ENCODE peak calls at places on chromosome X, in ten cellular contexts. O is GM23338; V is CD8-positive, alpha-beta memory T cell; E is cardiac muscle cell; F is tibial nerve; W is uterus; U is upper lobe of right lung; B is ascending aorta; N is Caco-2; T is right lobe of liver. G is an unnamed sample.

GRCh38 chrX:110409925-110410324 is 51.3 kb downstream of the RTL9 start:
- DNase-seq in V (no peak), E (no peak), W (no peak), T (no peak), O (no peak), N (no peak), U (no peak), F (no peak), B (no peak), G (no peak)

GRCh38 chrX:134761788-134762187 is 103.5 kb upstream of the PLAC1 start:
- DNase-seq in N (no peak), O (peak; percentile 36), T (no peak), E (peak; percentile 29), F (no peak), B (no peak), W (no peak), U (no peak), V (no peak), G (no peak)

GRCh38 chrX:131264053-131264452 is 25.1 kb downstream of the IGSF1 start:
- DNase-seq in T (no peak), U (no peak), O (no peak), F (no peak), E (no peak), V (no peak), N (no peak), B (no peak), W (no peak), G (no peak)

GRCh38 chrX:44946771-44947170 is 73.8 kb downstream of the KDM6A start:
- DNase-seq in U (no peak), T (no peak), F (no peak), N (no peak), V (no peak), O (no peak), W (no peak), B (no peak), E (no peak), G (no peak)

GRCh38 chrX:40176979-40177430 is 79.2 kb upstream of the BCOR start:
- DNase-seq in V (no peak), F (no peak), U (no peak), T (peak; percentile 48), O (peak; percentile 26), E (peak; percentile 50), B (no peak), N (peak; percentile 53), W (peak; percentile 37), G (no peak)

GRCh38 chrX:138775501-138775900 is 64.0 kb upstream of the FGF13 start:
- DNase-seq in T (no peak), N (peak; percentile 1), F (no peak), W (no peak), E (peak; percentile 33), B (no peak), O (peak; percentile 37), U (no peak), V (no peak), G (no peak)

GRCh38 chrX:22340022-22340616 is 67.4 kb downstream of the CBLL2 start:
- DNase-seq in T (no peak), E (no peak), F (no peak), W (no peak), V (no peak), N (no peak), B (no peak), U (no peak), O (no peak), G (no peak)

GRCh38 chrX:37755073-37755472 is 24.8 kb upstream of the CYBB start:
- DNase-seq in W (no peak), V (peak; percentile 31), U (no peak), N (no peak), T (no peak), F (no peak), B (no peak), E (no peak), O (no peak), G (no peak)

GRCh38 chrX:40145670-40146470 is 48.1 kb upstream of the BCOR start:
- DNase-seq in T (no peak), O (no peak), B (no peak), W (no peak), V (no peak), N (no peak), U (no peak), E (no peak), F (no peak), G (no peak)

GRCh38 chrX:71095971-71096701 is 485 bp downstream of the FOXO4 start:
- DNase-seq in F (peak; percentile 23), O (no peak), E (no peak), W (no peak), U (no peak), V (peak; percentile 72), B (no peak), T (no peak), N (no peak), G (peak; percentile 21)
- H3K27me3 ChIP-seq in F (peaks cover 7% of the 10 kb centered on the region), O (peaks cover 4% of the 10 kb centered on the region), E (no peaks in the 10 kb centered on the region), W (no peaks in the 10 kb centered on the region), U (no peaks in the 10 kb centered on the region), V (no peaks in the 10 kb centered on the region), B (no peaks in the 10 kb centered on the region), T (no peaks in the 10 kb centered on the region), N (no peaks in the 10 kb centered on the region), G (no peaks in the 10 kb centered on the region)

DNA sequence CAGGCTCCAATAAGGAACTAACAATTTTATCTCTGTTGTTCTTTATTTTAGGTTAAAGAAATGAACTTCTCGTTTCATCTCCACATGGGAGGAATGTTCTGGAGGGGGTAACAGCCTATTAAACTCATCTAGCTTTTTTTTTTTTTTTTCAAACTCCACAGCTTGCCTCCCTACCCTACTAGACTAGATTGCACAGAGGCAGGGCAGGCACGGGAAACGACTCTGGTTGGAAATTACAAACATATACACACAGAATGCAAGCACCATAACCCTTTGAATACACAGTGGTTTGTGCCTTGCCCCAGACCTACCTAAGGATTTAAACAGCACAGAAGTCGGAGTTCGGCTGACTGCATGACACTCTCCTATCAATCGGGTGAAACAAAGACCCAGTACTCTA is 2.7 kb downstream of the MECP2 start:
- DNase-seq in F (no peak), O (no peak), B (no peak), T (no peak), W (no peak), N (no peak), E (no peak), U (no peak), V (no peak), G (no peak)
- H3K4me1 ChIP-seq in F (no peaks in the 10 kb centered on the region), O (peaks cover 42% of the 10 kb centered on the region), B (no peaks in the 10 kb centered on the region), T (no peaks in the 10 kb centered on the region), W (no peaks in the 10 kb centered on the region), N (peaks cover 11% of the 10 kb centered on the region), E (peaks cover 15% of the 10 kb centered on the region), U (peaks cover 12% of the 10 kb centered on the region), V (peaks cover 45% of the 10 kb centered on the region), G (peaks cover 15% of the 10 kb centered on the region)

GRCh38 chrX:16990839-16991238 is 44.4 kb downstream of the REPS2 start:
- DNase-seq in U (no peak), B (no peak), W (no peak), V (no peak), N (no peak), F (no peak), E (no peak), T (no peak), O (no peak), G (no peak)

GRCh38 chrX:16986169-16986568 is 39.7 kb downstream of the REPS2 start:
- DNase-seq in W (no peak), N (no peak), O (no peak), B (no peak), E (no peak), U (no peak), V (no peak), T (no peak), F (no peak), G (no peak)

GRCh38 chrX:16992411-16992810 is 46.0 kb downstream of the REPS2 start:
- DNase-seq in B (no peak), N (no peak), W (no peak), V (no peak), F (no peak), T (no peak), O (no peak), E (no peak), U (no peak), G (no peak)

GRCh38 chrX:16992902-16993301 is 46.4 kb downstream of the REPS2 start:
- DNase-seq in U (no peak), N (no peak), E (no peak), B (no peak), F (no peak), O (no peak), W (no peak), T (no peak), V (no peak), G (no peak)

DNA sequence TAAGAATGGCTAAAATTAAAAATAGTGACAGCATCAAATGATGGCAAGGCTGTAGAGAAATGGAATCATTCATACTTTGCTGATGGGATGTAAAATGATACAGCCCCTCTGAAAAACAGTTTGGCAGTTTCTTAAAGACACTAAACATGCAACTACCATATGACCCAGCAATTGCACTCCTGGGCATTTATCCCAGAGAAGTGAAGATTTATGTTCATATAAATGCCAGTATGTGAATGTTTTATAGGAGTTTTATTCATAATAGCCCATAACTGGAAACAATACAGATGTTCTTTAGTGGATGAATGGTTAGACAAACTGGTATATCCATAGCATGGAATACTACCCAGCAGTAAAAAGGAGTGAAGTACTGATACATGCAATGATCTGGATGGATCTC is 43.3 kb downstream of the REPS2 start:
- DNase-seq in O (no peak), T (no peak), E (no peak), V (no peak), W (no peak), B (no peak), F (no peak), N (no peak), U (no peak), G (no peak)
- H3K27me3 ChIP-seq in O (no peaks in the 10 kb centered on the region), T (no peaks in the 10 kb centered on the region), E (no peaks in the 10 kb centered on the region), V (no peaks in the 10 kb centered on the region), W (no peaks in the 10 kb centered on the region), B (no peaks in the 10 kb centered on the region), F (no peaks in the 10 kb centered on the region), N (no peaks in the 10 kb centered on the region), U (no peaks in the 10 kb centered on the region), G (no peaks in the 10 kb centered on the region)

DNA sequence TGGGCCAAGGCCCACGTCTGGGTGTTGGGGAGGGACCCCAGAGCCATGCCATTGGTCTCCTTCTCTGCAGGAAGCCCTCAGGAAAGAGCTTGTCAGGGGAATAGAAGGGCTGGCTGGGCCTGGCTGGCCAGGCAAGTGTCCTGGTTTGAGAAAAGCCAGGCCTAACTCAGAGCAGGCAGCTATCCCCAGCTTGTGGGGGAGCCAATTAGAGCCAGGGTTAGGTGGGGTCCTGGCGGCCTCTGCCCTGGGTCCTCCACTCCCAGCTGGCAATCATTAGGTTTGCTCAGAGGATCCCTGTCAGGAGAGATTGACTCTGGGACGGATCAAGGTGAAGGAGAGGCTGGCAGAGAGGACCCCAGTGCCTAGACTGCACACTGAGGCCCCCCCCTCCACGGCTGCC is 64.8 kb downstream of the PJA1 start:
- DNase-seq in U (no peak), O (no peak), W (no peak), N (no peak), B (no peak), E (no peak), F (no peak), V (no peak), T (no peak), G (no peak)
- H3K4me1 ChIP-seq in U (no peaks in the 10 kb centered on the region), O (no peaks in the 10 kb centered on the region), W (no peaks in the 10 kb centered on the region), N (peaks cover 21% of the 10 kb centered on the region), B (no peaks in the 10 kb centered on the region), E (peaks cover 12% of the 10 kb centered on the region), F (no peaks in the 10 kb centered on the region), V (no peaks in the 10 kb centered on the region), T (no peaks in the 10 kb centered on the region), G (peaks cover 13% of the 10 kb centered on the region)

GRCh38 chrX:23782455-23782854 is 518 bp upstream of the SAT1 start:
- DNase-seq in V (no peak), N (no peak), W (no peak), E (no peak), U (no peak), O (no peak), T (no peak), B (no peak), F (no peak), G (no peak)
- H3K27me3 ChIP-seq in V (no peaks in the 10 kb centered on the region), N (no peaks in the 10 kb centered on the region), W (no peaks in the 10 kb centered on the region), E (no peaks in the 10 kb centered on the region), U (no peaks in the 10 kb centered on the region), O (no peaks in the 10 kb centered on the region), T (no peaks in the 10 kb centered on the region), B (no peaks in the 10 kb centered on the region), F (no peaks in the 10 kb centered on the region), G (no peaks in the 10 kb centered on the region)